ENCODE peak calls at places on chromosomes 11 and 22, in eight cellular contexts. P is AG09319; C is psoas muscle; L is thyroid gland; Y is CD4-positive, alpha-beta T cell; V is right lobe of liver; U is CD14-positive monocyte; I is nephron progenitor cell. H is an unnamed sample.
A peak's percentile ranks its signal among the peaks of the same experiment; 100 is the strongest.

GRCh38 chr22:36546092-36546804 is 17.3 kb upstream of the EIF3D start:
- DNase-seq in L (peak; percentile 34), I (peak; percentile 67), P (no peak), U (no peak), Y (no peak), C (peak; percentile 59), V (no peak), H (no peak)

GRCh38 chr11:12042215-12042676 is 33.8 kb upstream of the DKK3 start:
- DNase-seq in P (peak; percentile 49), L (no peak), Y (no peak), I (no peak), U (no peak), C (no peak), V (no peak), H (no peak)

GRCh38 chr11:66126808-66127555 is 56.9 kb downstream of the PACS1 start:
- DNase-seq in L (peak; percentile 76), Y (peak; percentile 54), V (no peak), P (no peak), U (peak; percentile 67), I (peak; percentile 28), C (peak; percentile 60), H (no peak)

GRCh38 chr22:46937939-46938338 is 175.5 kb downstream of the TBC1D22A start:
- DNase-seq in V (no peak), U (no peak), Y (no peak), L (no peak), C (no peak), P (no peak), I (no peak), H (no peak)

GRCh38 chr11:86176165-86176884 is 68.2 kb upstream of the EED start:
- DNase-seq in C (no peak), P (no peak), U (peak; percentile 79), V (peak; percentile 62), Y (no peak), L (no peak), I (no peak), H (no peak)

GRCh38 chr11:121723261-121723741 is 270.5 kb upstream of the SORL1-AS1 start:
- DNase-seq in V (no peak), L (no peak), Y (no peak), P (no peak), C (peak; percentile 47), I (peak; percentile 2), U (no peak), H (no peak)

GRCh38 chr11:64874308-64874707 is 4.1 kb downstream of the EHD1 start:
- DNase-seq in I (no peak), L (no peak), U (no peak), C (no peak), Y (no peak), V (no peak), P (no peak), H (no peak)

GRCh38 chr11:46391578-46392420 is at the start of gene CHRM4:
- DNase-seq in C (no peak), P (no peak), Y (no peak), V (peak; percentile 45), I (peak; percentile 69), U (no peak), L (no peak), H (no peak)

GRCh38 chr22:47165998-47166397 is 403.5 kb downstream of the TBC1D22A start:
- DNase-seq in U (no peak), Y (no peak), V (peak; percentile 23), I (no peak), P (no peak), L (no peak), C (peak; percentile 15), H (peak; percentile 3)

GRCh38 chr11:14202263-14203173 is 156.5 kb downstream of the RRAS2 start:
- DNase-seq in C (no peak), U (no peak), V (peak; percentile 45), Y (no peak), P (no peak), I (no peak), L (no peak), H (no peak)

GRCh38 chr11:131428853-131429252 is 58.4 kb downstream of the NTM start:
- DNase-seq in I (no peak), U (no peak), C (no peak), L (no peak), V (no peak), Y (no peak), P (no peak), H (no peak)

GRCh38 chr22:23376256-23376655 is 195.9 kb downstream of the BCR start:
- DNase-seq in C (no peak), Y (peak; percentile 9), U (no peak), L (peak; percentile 20), I (no peak), V (no peak), P (no peak), H (no peak)
- TF ChIP-seq CTCF in C (no peak), Y (no peak), U (no peak), L (no peak), I (no peak), V (no peak), P (no peak), H (no peak)

GRCh38 chr11:118649941-118650340 is 29.5 kb downstream of the TREH start:
- DNase-seq in Y (no peak), I (no peak), C (no peak), L (no peak), P (no peak), U (no peak), V (no peak), H (no peak)
- TF ChIP-seq CTCF in Y (no peak), I (no peak), C (no peak), L (no peak), P (no peak), U (no peak), V (no peak), H (no peak)

GRCh38 chr22:29258407-29259252 is 9.2 kb downstream of the RHBDD3 start:
- DNase-seq in P (no peak), I (no peak), L (no peak), Y (no peak), V (no peak), U (no peak), C (no peak), H (no peak)

GRCh38 chr22:29260031-29260560 is 7.7 kb downstream of the RHBDD3 start:
- DNase-seq in P (no peak), L (no peak), Y (no peak), C (no peak), I (no peak), U (no peak), V (no peak), H (no peak)

GRCh38 chr22:29260601-29261315 is 7.0 kb downstream of the RHBDD3 start:
- DNase-seq in U (no peak), V (no peak), I (no peak), Y (no peak), L (no peak), P (no peak), C (no peak), H (no peak)

GRCh38 chr22:29257751-29258181 is 10.0 kb downstream of the RHBDD3 start:
- DNase-seq in P (no peak), L (no peak), U (no peak), C (no peak), V (no peak), I (no peak), Y (no peak), H (no peak)

DNA sequence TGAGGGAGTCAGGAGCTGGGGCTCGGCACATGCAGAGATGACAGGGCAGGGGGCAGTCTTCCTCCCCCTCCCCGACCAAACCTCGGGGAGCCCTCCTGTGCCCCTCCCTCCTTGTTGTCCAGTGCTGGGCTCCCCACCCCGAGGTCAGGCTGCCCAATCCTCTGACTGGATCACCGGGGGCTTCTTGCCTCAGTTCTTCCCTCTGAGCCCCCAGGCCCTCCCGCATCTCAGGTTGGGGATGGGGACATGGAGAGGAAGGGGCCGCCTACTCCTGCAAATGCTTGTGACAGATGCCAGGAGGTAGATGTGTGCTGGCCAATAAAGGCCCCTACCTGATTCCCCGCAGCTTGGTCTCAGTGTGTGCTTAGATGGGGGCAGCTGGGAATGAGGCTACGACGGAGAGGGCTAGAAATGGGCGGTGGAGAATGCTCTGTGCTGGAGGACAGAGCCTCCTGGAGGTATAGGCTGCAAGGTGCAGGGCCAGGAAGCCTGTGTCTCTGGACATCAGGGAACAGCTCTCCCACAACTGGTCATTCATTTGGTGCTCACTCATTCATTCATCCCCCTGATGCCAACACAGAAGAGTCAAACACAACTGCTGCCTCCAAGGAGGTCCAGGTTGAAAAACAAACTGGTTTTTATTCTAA is 8.4 kb downstream of the RHBDD3 start:
- DNase-seq in C (no peak), V (no peak), Y (no peak), L (no peak), U (no peak), I (no peak), P (no peak), H (no peak)
- TF ChIP-seq CTCF in C (no peak), V (no peak), Y (no peak), L (no peak), U (no peak), I (peak; percentile 7), P (no peak), H (no peak)

GRCh38 chr11:132466983-132467382 is 1065.3 kb downstream of the OPCML start:
- DNase-seq in L (no peak), C (no peak), P (no peak), I (no peak), U (no peak), Y (no peak), V (no peak), H (no peak)

GRCh38 chr11:132463941-132464340 is 1068.4 kb downstream of the OPCML start:
- DNase-seq in Y (no peak), C (no peak), P (no peak), U (no peak), L (no peak), V (no peak), I (no peak), H (no peak)

DNA sequence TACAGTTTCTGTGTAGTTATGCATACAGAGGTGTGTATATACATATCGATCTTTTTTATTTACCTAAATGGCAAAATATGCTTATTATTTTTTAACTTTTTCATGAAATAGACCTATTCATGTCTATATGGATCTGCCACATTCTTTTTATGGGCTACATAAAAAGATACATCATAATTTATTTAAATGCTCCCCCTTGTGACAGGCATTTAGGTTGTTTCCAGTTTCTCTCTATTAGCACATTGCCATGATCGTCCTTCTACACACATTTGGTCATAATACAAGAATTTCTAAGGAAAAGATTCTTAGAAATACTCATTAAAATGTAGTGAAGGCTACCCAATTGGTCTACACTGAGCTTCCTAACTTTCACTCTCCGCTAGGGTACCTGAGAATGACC is 1067.4 kb downstream of the OPCML start:
- DNase-seq in P (no peak), L (no peak), Y (no peak), C (no peak), V (no peak), I (no peak), U (no peak), H (no peak)
- TF ChIP-seq CTCF in P (no peak), L (no peak), Y (no peak), C (no peak), V (no peak), I (no peak), U (no peak), H (no peak)

GRCh38 chr11:26134481-26135355 is 197.2 kb upstream of the ANO3 start:
- DNase-seq in I (peak; percentile 9), P (no peak), L (no peak), U (no peak), V (no peak), C (no peak), Y (no peak), H (no peak)
- TF ChIP-seq CTCF in I (peak; percentile 43), P (peak; percentile 46), L (peak; percentile 12), U (no peak), V (peak; percentile 35), C (peak; percentile 18), Y (no peak), H (no peak)

GRCh38 chr11:1742869-1743586 is 7.4 kb downstream of the IFITM10 start:
- DNase-seq in L (no peak), Y (no peak), P (no peak), C (no peak), U (peak; percentile 35), V (no peak), I (no peak), H (no peak)
- TF ChIP-seq CTCF in L (no peak), Y (no peak), P (no peak), C (no peak), U (no peak), V (no peak), I (no peak), H (no peak)